ENCODE peak calls at places on chromosomes 3 and 15, in nine cellular contexts. L is KG1; T is IMR-90; B is left cardiac atrium; H is activated T-helper 1 cell treated with Interleukin-2 at 50 U/mL for 16 hours; E is AML-193; U is dermis blood vessel endothelial cell; M is stimulated activated CD8-positive, alpha-beta memory T cell treated with anti-CD3 and anti-CD28 coated beads, Interleukin-12 subunit alpha, Interleukin-12 subunit beta, amount 100 ng/mL, for 1 hour; I is spleen. C is an unnamed sample.

GRCh38 chr15:68795298-68795848 is 25.3 kb downstream of the ANP32A start:
- DNase-seq in L (no peak), T (peak), B (peak), H (peak), E (no peak), U (peak), M (peak), I (peak), C (peak)

GRCh38 chr3:147413712-147414325 is 4.7 kb downstream of the ZIC1 start:
- DNase-seq in L (no peak), T (no peak), B (no peak), H (no peak), E (no peak), U (no peak), M (no peak), I (no peak), C (no peak)

GRCh38 chr3:172394692-172395091 is 53.6 kb downstream of the GHSR start:
- DNase-seq in L (no peak), T (no peak), B (no peak), H (no peak), E (no peak), U (no peak), M (no peak), I (no peak), C (no peak)

GRCh38 chr3:192063570-192063969 is 602.6 kb downstream of the PYDC2 start:
- DNase-seq in L (no peak), T (peak), B (peak), H (no peak), E (no peak), U (peak), M (no peak), I (peak), C (no peak)

GRCh38 chr3:128447561-128448013 is 19.1 kb downstream of the DNAJB8 start:
- DNase-seq in L (no peak), T (no peak), B (no peak), H (no peak), E (no peak), U (no peak), M (no peak), I (no peak), C (no peak)

GRCh38 chr3:103712320-103713008 is 1277.6 kb downstream of the ZPLD1 start:
- DNase-seq in L (no peak), T (peak), B (no peak), H (no peak), E (no peak), U (peak), M (no peak), I (no peak), C (no peak)

GRCh38 chr3:153161138-153161713 is 800 bp upstream of the RAP2B start:
- DNase-seq in L (peak), T (peak), B (peak), H (peak), E (peak), U (peak), M (peak), I (peak), C (peak)

GRCh38 chr3:50381315-50381714 is 22.0 kb upstream of the TMEM115 start:
- DNase-seq in L (no peak), T (no peak), B (no peak), H (no peak), E (no peak), U (no peak), M (no peak), I (no peak), C (no peak)

GRCh38 chr15:65212097-65212496 is 824 bp upstream of the CILP start:
- DNase-seq in L (no peak), T (no peak), B (no peak), H (no peak), E (peak), U (peak), M (peak), I (peak), C (no peak)

GRCh38 chr15:70014860-70015490 is 82.7 kb downstream of the TLE3 start:
- DNase-seq in L (no peak), T (no peak), B (no peak), H (no peak), E (no peak), U (peak), M (no peak), I (peak), C (no peak)

GRCh38 chr15:99958426-99959097 is 225.3 kb upstream of the LYSMD4 start:
- DNase-seq in L (no peak), T (no peak), B (no peak), H (no peak), E (no peak), U (no peak), M (no peak), I (no peak), C (no peak)

GRCh38 chr15:83108266-83109219 is 1.1 kb downstream of the TM6SF1 start:
- DNase-seq in L (peak), T (peak), B (peak), H (no peak), E (peak), U (peak), M (no peak), I (peak), C (no peak)

GRCh38 chr15:61687651-61688050 is 372.6 kb downstream of the VPS13C start:
- DNase-seq in L (no peak), T (no peak), B (no peak), H (no peak), E (no peak), U (no peak), M (no peak), I (no peak), C (no peak)

GRCh38 chr15:72740202-72740601 is 43.4 kb downstream of the ADPGK start:
- DNase-seq in L (no peak), T (no peak), B (no peak), H (no peak), E (no peak), U (no peak), M (no peak), I (no peak), C (no peak)

GRCh38 chr15:84715442-84716035 is 400 bp downstream of the SEC11A start:
- DNase-seq in L (no peak), T (peak), B (peak), H (no peak), E (no peak), U (peak), M (no peak), I (peak), C (no peak)

GRCh38 chr3:39268554-39268910 is 11.3 kb downstream of the CX3CR1 start:
- DNase-seq in L (no peak), T (no peak), B (no peak), H (no peak), E (no peak), U (no peak), M (no peak), I (no peak), C (no peak)

GRCh38 chr15:89845305-89845893 is 30.7 kb upstream of the ANPEP start:
- DNase-seq in L (no peak), T (peak), B (no peak), H (no peak), E (no peak), U (peak), M (no peak), I (no peak), C (no peak)

GRCh38 chr3:101351834-101352233 is 31.5 kb upstream of the IMPG2 start:
- DNase-seq in L (no peak), T (peak), B (no peak), H (no peak), E (no peak), U (no peak), M (no peak), I (no peak), C (no peak)

GRCh38 chr15:73799466-73799865 is 46.3 kb upstream of the INSYN1 start:
- DNase-seq in L (no peak), T (peak), B (no peak), H (no peak), E (no peak), U (no peak), M (no peak), I (no peak), C (no peak)

GRCh38 chr3:127039719-127040118 is 56.8 kb downstream of the PLXNA1 start:
- DNase-seq in L (no peak), T (no peak), B (peak), H (no peak), E (no peak), U (no peak), M (no peak), I (peak), C (no peak)

GRCh38 chr3:24951186-24951585 is 456.5 kb upstream of the THRB start:
- DNase-seq in L (no peak), T (no peak), B (no peak), H (no peak), E (no peak), U (no peak), M (no peak), I (no peak), C (no peak)

GRCh38 chr3:186594591-186595113 is 18.2 kb upstream of the AHSG start:
- DNase-seq in L (no peak), T (no peak), B (no peak), H (no peak), E (no peak), U (no peak), M (no peak), I (no peak), C (no peak)

GRCh38 chr15:91516866-91517265 is 336.6 kb upstream of the SLCO3A1 start:
- DNase-seq in L (no peak), T (no peak), B (no peak), H (no peak), E (no peak), U (no peak), M (no peak), I (no peak), C (no peak)

GRCh38 chr3:103158183-103158582 is 723.4 kb downstream of the ZPLD1 start:
- DNase-seq in L (no peak), T (no peak), B (no peak), H (no peak), E (no peak), U (no peak), M (no peak), I (no peak), C (no peak)

GRCh38 chr3:13613343-13614190 is 64.6 kb downstream of the FBLN2 start:
- DNase-seq in L (no peak), T (no peak), B (no peak), H (no peak), E (no peak), U (no peak), M (no peak), I (peak), C (no peak)

GRCh38 chr3:123081718-123082369 is 15.0 kb downstream of the PDIA5 start:
- DNase-seq in L (peak), T (no peak), B (no peak), H (no peak), E (no peak), U (peak), M (no peak), I (no peak), C (no peak)

GRCh38 chr3:76111808-76112207 is 326.5 kb upstream of the ZNF717 start:
- DNase-seq in L (no peak), T (no peak), B (no peak), H (no peak), E (no peak), U (no peak), M (no peak), I (no peak), C (no peak)

GRCh38 chr15:27956285-27956684 is 142.8 kb downstream of the OCA2 start:
- DNase-seq in L (no peak), T (no peak), B (no peak), H (no peak), E (no peak), U (no peak), M (no peak), I (no peak), C (no peak)

GRCh38 chr3:177431525-177432255 is 234.4 kb upstream of the TBL1XR1 start:
- DNase-seq in L (no peak), T (no peak), B (no peak), H (no peak), E (no peak), U (peak), M (no peak), I (no peak), C (no peak)

GRCh38 chr3:32143849-32144757 is 37.7 kb downstream of the GPD1L start:
- DNase-seq in L (peak), T (peak), B (no peak), H (peak), E (peak), U (peak), M (peak), I (no peak), C (peak)

GRCh38 chr3:137035631-137036030 is 77.8 kb downstream of the IL20RB start:
- DNase-seq in L (no peak), T (peak), B (no peak), H (no peak), E (peak), U (peak), M (no peak), I (no peak), C (no peak)

GRCh38 chr3:52555056-52555455 is 18.7 kb downstream of the UQCC5 start:
- DNase-seq in L (no peak), T (no peak), B (no peak), H (no peak), E (no peak), U (peak), M (no peak), I (no peak), C (no peak)

GRCh38 chr15:57165992-57166391 is 210.3 kb upstream of the CGNL1 start:
- DNase-seq in L (no peak), T (peak), B (no peak), H (no peak), E (no peak), U (peak), M (no peak), I (no peak), C (no peak)

GRCh38 chr3:2653706-2654105 is 456.5 kb downstream of the IL5RA start:
- DNase-seq in L (no peak), T (peak), B (no peak), H (no peak), E (no peak), U (no peak), M (no peak), I (no peak), C (no peak)

GRCh38 chr3:102478160-102478559 is 43.3 kb downstream of the ZPLD1 start:
- DNase-seq in L (no peak), T (no peak), B (no peak), H (no peak), E (no peak), U (no peak), M (no peak), I (no peak), C (no peak)

GRCh38 chr15:89370120-89371077 is 35.8 kb upstream of the POLG start:
- DNase-seq in L (no peak), T (no peak), B (no peak), H (no peak), E (peak), U (no peak), M (no peak), I (no peak), C (no peak)

GRCh38 chr3:58082047-58082446 is 73.8 kb downstream of the FLNB start:
- DNase-seq in L (peak), T (peak), B (peak), H (no peak), E (no peak), U (peak), M (no peak), I (no peak), C (no peak)